ENCODE peak calls at places on chromosomes 2 and 18, in ten cellular contexts. Q is Ammon's horn; N is HEK293T; R is right lobe of liver; Z is endodermal cell; E is amniotic epithelial cell; I is activated CD4-positive, CD25-positive, alpha-beta regulatory T cell; A is C1 segment of cervical spinal cord; U is pancreas; J is SW480. L is an unnamed sample.

GRCh38 chr2:237540223-237540775 is 26.1 kb upstream of the PRLH start:
- DNase-seq in Q (no peak), N (no peak), R (no peak), Z (no peak), E (no peak), I (no peak), A (no peak), U (no peak), J (no peak), L (no peak)

GRCh38 chr2:179274749-179275148 is 10.1 kb upstream of the SESTD1 start:
- DNase-seq in Q (no peak), N (no peak), R (no peak), Z (no peak), E (no peak), I (no peak), A (no peak), U (no peak), J (no peak), L (no peak)

GRCh38 chr2:73640537-73640936 is 1.7 kb downstream of the NAT8 start:
- DNase-seq in Q (peak; percentile 47), N (no peak), R (peak; percentile 80), Z (no peak), E (peak; percentile 47), I (no peak), A (no peak), U (no peak), J (no peak), L (peak; percentile 69)

GRCh38 chr2:63078852-63079606 is 28.4 kb downstream of the OTX1 start:
- DNase-seq in Q (no peak), N (peak; percentile 28), R (no peak), Z (peak; percentile 87), E (no peak), I (no peak), A (no peak), U (no peak), J (peak; percentile 53), L (no peak)

GRCh38 chr18:39909706-39910105 is 2045.3 kb upstream of the PIK3C3 start:
- DNase-seq in Q (no peak), N (no peak), R (no peak), Z (no peak), E (no peak), I (no peak), A (no peak), U (no peak), J (no peak), L (no peak)

GRCh38 chr18:58781627-58782194 is 83.0 kb upstream of the ZNF532 start:
- DNase-seq in Q (peak; percentile 93), N (peak; percentile 58), R (peak; percentile 75), Z (peak; percentile 95), E (peak; percentile 83), I (peak; percentile 38), A (peak; percentile 69), U (peak; percentile 71), J (peak; percentile 60), L (peak; percentile 92)

GRCh38 chr2:74828534-74828933 is 5.4 kb upstream of the HK2 start:
- DNase-seq in Q (no peak), N (no peak), R (no peak), Z (peak; percentile 10), E (no peak), I (no peak), A (no peak), U (no peak), J (no peak), L (no peak)

GRCh38 chr18:13298262-13298661 is 79.7 kb downstream of the LDLRAD4 start:
- DNase-seq in Q (no peak), N (no peak), R (no peak), Z (peak; percentile 22), E (no peak), I (no peak), A (no peak), U (no peak), J (no peak), L (no peak)

GRCh38 chr18:67300498-67300897 is 216.0 kb downstream of the DSEL start:
- DNase-seq in Q (no peak), N (no peak), R (no peak), Z (no peak), E (peak; percentile 28), I (no peak), A (no peak), U (no peak), J (no peak), L (no peak)

GRCh38 chr2:72719416-72719815 is 106.4 kb downstream of the EXOC6B start:
- DNase-seq in Q (no peak), N (peak; percentile 17), R (no peak), Z (peak; percentile 72), E (peak; percentile 15), I (no peak), A (no peak), U (no peak), J (no peak), L (no peak)

GRCh38 chr2:219460424-219460926 is 25.8 kb downstream of the SPEG start:
- DNase-seq in Q (peak; percentile 62), N (no peak), R (no peak), Z (peak; percentile 92), E (peak; percentile 94), I (no peak), A (no peak), U (no peak), J (no peak), L (peak; percentile 22)

GRCh38 chr18:35755369-35755768 is 173.8 kb downstream of the GALNT1 start:
- DNase-seq in Q (no peak), N (no peak), R (no peak), Z (no peak), E (no peak), I (no peak), A (no peak), U (no peak), J (no peak), L (no peak)

GRCh38 chr2:222038086-222038802 is 260.6 kb downstream of the PAX3 start:
- DNase-seq in Q (no peak), N (peak; percentile 31), R (no peak), Z (no peak), E (peak; percentile 42), I (no peak), A (no peak), U (no peak), J (peak; percentile 8), L (peak; percentile 24)

GRCh38 chr2:9423922-9424272 is 443 bp downstream of the CPSF3 start:
- DNase-seq in Q (no peak), N (no peak), R (no peak), Z (no peak), E (no peak), I (no peak), A (no peak), U (no peak), J (peak; percentile 18), L (peak; percentile 20)

GRCh38 chr2:128560718-128561117 is 242.1 kb upstream of the HS6ST1 start:
- DNase-seq in Q (no peak), N (no peak), R (no peak), Z (no peak), E (peak; percentile 64), I (no peak), A (no peak), U (no peak), J (no peak), L (no peak)

GRCh38 chr2:128327180-128327964 is 8.7 kb upstream of the HS6ST1 start:
- DNase-seq in Q (no peak), N (no peak), R (no peak), Z (peak; percentile 43), E (no peak), I (no peak), A (no peak), U (no peak), J (no peak), L (no peak)

GRCh38 chr2:160472839-160473251 is 20.8 kb downstream of the RBMS1 start:
- DNase-seq in Q (no peak), N (peak; percentile 20), R (no peak), Z (no peak), E (no peak), I (no peak), A (no peak), U (no peak), J (no peak), L (no peak)

GRCh38 chr2:228646061-228646460 is 464.6 kb upstream of the SPHKAP start:
- DNase-seq in Q (no peak), N (no peak), R (no peak), Z (no peak), E (no peak), I (no peak), A (no peak), U (no peak), J (no peak), L (no peak)

GRCh38 chr2:216057688-216058193 is 23.9 kb downstream of the PECR start:
- DNase-seq in Q (peak; percentile 54), N (no peak), R (peak; percentile 74), Z (no peak), E (peak; percentile 88), I (peak; percentile 37), A (no peak), U (no peak), J (no peak), L (peak; percentile 62)

GRCh38 chr18:13137939-13138821 is 80.4 kb upstream of the LDLRAD4 start:
- DNase-seq in Q (peak; percentile 62), N (no peak), R (peak; percentile 94), Z (no peak), E (peak; percentile 14), I (peak; percentile 36), A (no peak), U (no peak), J (peak; percentile 94), L (peak; percentile 88)

GRCh38 chr2:65669574-65669973 is 237.2 kb upstream of the SPRED2 start:
- DNase-seq in Q (no peak), N (no peak), R (no peak), Z (no peak), E (no peak), I (no peak), A (no peak), U (no peak), J (no peak), L (no peak)

GRCh38 chr2:66683599-66683998 is 248.7 kb downstream of the MEIS1 start:
- DNase-seq in Q (no peak), N (no peak), R (no peak), Z (no peak), E (no peak), I (no peak), A (no peak), U (peak; percentile 52), J (no peak), L (no peak)

GRCh38 chr18:2894131-2894840 is 47.5 kb downstream of the EMILIN2 start:
- DNase-seq in Q (no peak), N (no peak), R (no peak), Z (no peak), E (no peak), I (no peak), A (no peak), U (no peak), J (no peak), L (no peak)

GRCh38 chr2:98701230-98701629 is 29.7 kb downstream of the MGAT4A start:
- DNase-seq in Q (no peak), N (no peak), R (no peak), Z (no peak), E (peak; percentile 3), I (no peak), A (no peak), U (no peak), J (no peak), L (no peak)

GRCh38 chr2:30713698-30714097 is 93.5 kb downstream of the CAPN13 start:
- DNase-seq in Q (no peak), N (no peak), R (peak; percentile 37), Z (no peak), E (no peak), I (no peak), A (no peak), U (peak; percentile 52), J (no peak), L (no peak)

GRCh38 chr18:69787825-69788547 is 159.7 kb downstream of the CD226 start:
- DNase-seq in Q (no peak), N (no peak), R (no peak), Z (no peak), E (peak; percentile 65), I (no peak), A (no peak), U (no peak), J (peak; percentile 5), L (no peak)

GRCh38 chr2:197310271-197310939 is at the start of gene ANKRD44:
- DNase-seq in Q (peak; percentile 95), N (peak; percentile 87), R (peak; percentile 95), Z (peak; percentile 94), E (peak; percentile 64), I (peak; percentile 80), A (peak; percentile 76), U (peak; percentile 93), J (peak; percentile 81), L (peak; percentile 80)

GRCh38 chr2:220452561-220452960 is 825.1 kb downstream of the SLC4A3 start:
- DNase-seq in Q (peak; percentile 21), N (no peak), R (no peak), Z (no peak), E (peak; percentile 82), I (no peak), A (no peak), U (no peak), J (no peak), L (no peak)

L was measured in pons.